ENCODE peak calls at places on chromosome 7, in five cellular contexts. Q is sigmoid colon, P is stomach, J is spleen, W is HCT116. H is an unnamed sample.

GRCh38 chr7:157616931-157617330 is 280.1 kb downstream of the DNAJB6 start:
- DNase-seq in Q (no peak), P (no peak), J (no peak), W (no peak), H (no peak)

GRCh38 chr7:4733936-4734528 is 41.4 kb upstream of the AP5Z1 start:
- DNase-seq in Q (no peak), P (no peak), J (no peak), W (no peak), H (no peak)

GRCh38 chr7:105962353-105962752 is 711 bp upstream of the CDHR3 start:
- DNase-seq in Q (no peak), P (no peak), J (no peak), W (no peak), H (no peak)

GRCh38 chr7:91630581-91631370 is 249.7 kb downstream of the MTERF1 start:
- DNase-seq in Q (no peak), P (no peak), J (no peak), W (no peak), H (no peak)

GRCh38 chr7:46291064-46291463 is 370.0 kb upstream of the IGFBP3 start:
- DNase-seq in Q (no peak), P (no peak), J (no peak), W (no peak), H (no peak)

GRCh38 chr7:50317221-50317678 is 12.7 kb downstream of the IKZF1 start:
- DNase-seq in Q (no peak), P (no peak), J (no peak), W (no peak), H (no peak)

GRCh38 chr7:107463139-107464078 is 6.4 kb upstream of the GPR22 start:
- DNase-seq in Q (peak; percentile 80), P (peak; percentile 58), J (peak; percentile 77), W (peak; percentile 21), H (peak; percentile 54)

GRCh38 chr7:3217166-3217565 is 83.9 kb upstream of the SDK1 start:
- DNase-seq in Q (no peak), P (peak; percentile 53), J (no peak), W (no peak), H (no peak)

GRCh38 chr7:84022686-84023308 is 171.8 kb downstream of the SEMA3A start:
- DNase-seq in Q (no peak), P (peak; percentile 28), J (no peak), W (no peak), H (peak; percentile 19)

GRCh38 chr7:93551063-93551895 is 23.2 kb downstream of the CALCR start:
- DNase-seq in Q (no peak), P (no peak), J (no peak), W (peak; percentile 49), H (no peak)

GRCh38 chr7:129222064-129222463 is 2.8 kb upstream of the AHCYL2 start:
- DNase-seq in Q (peak; percentile 14), P (no peak), J (no peak), W (no peak), H (no peak)

GRCh38 chr7:42986781-42987248 is 54.6 kb downstream of the MRPL32 start:
- DNase-seq in Q (no peak), P (no peak), J (no peak), W (no peak), H (no peak)

GRCh38 chr7:112550468-112551060 is 69.8 kb downstream of the LSMEM1 start:
- DNase-seq in Q (no peak), P (no peak), J (no peak), W (peak; percentile 56), H (no peak)

GRCh38 chr7:127833641-127834040 is 181.6 kb downstream of the SND1 start:
- DNase-seq in Q (no peak), P (no peak), J (no peak), W (no peak), H (no peak)

GRCh38 chr7:140924821-140925421 is at the start of gene BRAF:
- DNase-seq in Q (peak; percentile 95), P (peak; percentile 93), J (peak; percentile 96), W (peak; percentile 80), H (peak; percentile 95)

GRCh38 chr7:6133249-6133648 is 102.1 kb downstream of the ANKRD61 start:
- DNase-seq in Q (no peak), P (no peak), J (no peak), W (no peak), H (no peak)

GRCh38 chr7:38903057-38903456 is 5.9 kb downstream of the VPS41 start:
- DNase-seq in Q (no peak), P (no peak), J (no peak), W (no peak), H (no peak)

GRCh38 chr7:155338632-155339320 is 41.1 kb downstream of the INSIG1 start:
- DNase-seq in Q (peak; percentile 45), P (no peak), J (no peak), W (no peak), H (no peak)

GRCh38 chr7:33721895-33722294 is 183.4 kb upstream of the BMPER start:
- DNase-seq in Q (no peak), P (no peak), J (no peak), W (no peak), H (no peak)

GRCh38 chr7:151245360-151246160 is 2.9 kb downstream of the SMARCD3 start:
- DNase-seq in Q (no peak), P (peak; percentile 49), J (peak; percentile 90), W (no peak), H (peak; percentile 47)

GRCh38 chr7:45140827-45141226 is 16.8 kb upstream of the RAMP3 start:
- DNase-seq in Q (no peak), P (no peak), J (no peak), W (no peak), H (no peak)

GRCh38 chr7:2800923-2801682 is 43.0 kb downstream of the GNA12 start:
- DNase-seq in Q (peak; percentile 76), P (no peak), J (peak; percentile 49), W (no peak), H (no peak)

GRCh38 chr7:107147464-107148214 is 21.2 kb upstream of the HBP1 start:
- DNase-seq in Q (no peak), P (no peak), J (no peak), W (peak; percentile 34), H (no peak)

GRCh38 chr7:85232068-85232467 is 45.2 kb upstream of the SEMA3D start:
- DNase-seq in Q (no peak), P (no peak), J (no peak), W (no peak), H (no peak)

GRCh38 chr7:4683884-4684565 is 1.9 kb downstream of the FOXK1 start:
- DNase-seq in Q (peak; percentile 83), P (peak; percentile 58), J (peak; percentile 90), W (no peak), H (peak; percentile 63)

GRCh38 chr7:155372782-155373358 is 75.2 kb downstream of the INSIG1 start:
- DNase-seq in Q (no peak), P (no peak), J (no peak), W (no peak), H (no peak)

GRCh38 chr7:38975944-38976392 is 1.7 kb upstream of the POU6F2 start:
- DNase-seq in Q (no peak), P (no peak), J (no peak), W (no peak), H (no peak)

GRCh38 chr7:109873296-109873695 is 1217.6 kb upstream of the LRRN3 start:
- DNase-seq in Q (no peak), P (peak; percentile 33), J (no peak), W (no peak), H (peak; percentile 52)

GRCh38 chr7:40200791-40201190 is 66.0 kb downstream of the SUGCT start:
- DNase-seq in Q (no peak), P (no peak), J (no peak), W (no peak), H (no peak)

GRCh38 chr7:140284062-140284461 is 107.3 kb upstream of the KDM7A start:
- DNase-seq in Q (no peak), P (no peak), J (no peak), W (no peak), H (no peak)

GRCh38 chr7:116647861-116648260 is 24.1 kb upstream of the MET start:
- DNase-seq in Q (no peak), P (no peak), J (no peak), W (no peak), H (no peak)

GRCh38 chr7:116650436-116650835 is 21.6 kb upstream of the MET start:
- DNase-seq in Q (no peak), P (no peak), J (no peak), W (no peak), H (no peak)

GRCh38 chr7:116652793-116653192 is 19.2 kb upstream of the MET start:
- DNase-seq in Q (no peak), P (no peak), J (no peak), W (no peak), H (no peak)

GRCh38 chr7:116653646-116654045 is 18.4 kb upstream of the MET start:
- DNase-seq in Q (no peak), P (no peak), J (no peak), W (no peak), H (no peak)

GRCh38 chr7:116653204-116653603 is 18.8 kb upstream of the MET start:
- DNase-seq in Q (no peak), P (no peak), J (no peak), W (peak; percentile 49), H (no peak)
- TF ChIP-seq POLR2AphosphoS5 in Q (no peak), P (no peak), J (no peak), W (peak; percentile 21), H (no peak)

GRCh38 chr7:55965805-55966421 is 1.5 kb downstream of the NIPSNAP2 start:
- DNase-seq in Q (no peak), P (no peak), J (no peak), W (no peak), H (no peak)

GRCh38 chr7:55964261-55964801 is at the start of gene NIPSNAP2:
- DNase-seq in Q (peak; percentile 83), P (peak; percentile 64), J (no peak), W (peak; percentile 15), H (peak; percentile 61)

GRCh38 chr7:55969391-55969790 is 5.0 kb downstream of the NIPSNAP2 start:
- DNase-seq in Q (no peak), P (no peak), J (no peak), W (no peak), H (no peak)

GRCh38 chr7:55964802-55965470 is 551 bp downstream of the NIPSNAP2 start:
- DNase-seq in Q (peak; percentile 84), P (peak; percentile 80), J (peak; percentile 95), W (peak; percentile 13), H (peak; percentile 88)

GRCh38 chr7:55966851-55967250 is 2.5 kb downstream of the NIPSNAP2 start:
- DNase-seq in Q (no peak), P (no peak), J (no peak), W (no peak), H (no peak)
- TF ChIP-seq POLR2AphosphoS5 in Q (no peak), P (no peak), J (no peak), W (no peak), H (no peak)

GRCh38 chr7:114943953-114944741 is 22.3 kb downstream of the MDFIC start:
- DNase-seq in Q (no peak), P (no peak), J (no peak), W (no peak), H (no peak)
- TF ChIP-seq POLR2AphosphoS5 in Q (no peak), P (no peak), J (no peak), W (no peak), H (no peak)

DNA sequence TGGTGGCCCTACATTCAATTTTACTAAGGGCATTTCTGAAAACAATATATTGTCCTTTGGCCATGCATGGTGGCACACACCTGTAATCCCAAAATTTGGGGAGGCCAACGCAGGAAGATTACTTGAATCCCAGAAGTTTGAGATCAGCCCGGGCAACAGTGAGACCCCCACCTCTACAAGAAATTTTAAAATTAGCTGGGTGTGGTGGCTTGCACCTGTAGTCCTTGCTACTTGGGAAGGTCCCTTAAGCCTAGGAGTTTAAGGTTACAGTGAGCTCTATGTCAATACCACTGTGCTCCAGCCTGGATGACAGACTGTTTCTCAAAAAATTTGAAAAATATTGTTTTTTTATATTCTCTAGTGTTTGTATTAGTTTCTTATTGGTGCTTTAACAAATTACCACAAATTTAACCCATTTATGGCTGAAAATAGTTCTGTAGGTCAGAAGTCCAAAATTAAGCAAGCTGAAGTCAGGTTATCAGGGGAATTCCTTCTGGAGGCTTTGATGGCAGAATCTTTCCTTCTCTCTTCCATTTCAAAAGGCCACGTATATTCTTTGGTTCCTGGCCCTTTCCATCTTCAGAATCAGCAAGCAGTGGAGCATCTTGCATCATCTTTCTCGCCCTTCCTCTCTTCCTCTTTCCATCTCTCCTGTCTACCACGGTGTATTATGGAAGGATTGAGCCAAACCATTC is 12.4 kb downstream of the CBX3 start:
- DNase-seq in Q (no peak), P (no peak), J (no peak), W (no peak), H (no peak)
- TF ChIP-seq POLR2AphosphoS5 in Q (no peak), P (no peak), J (no peak), W (no peak), H (no peak)

H was measured in transverse colon.